ENCODE peak calls at places on chromosomes 11 and 22, in nine cellular contexts. H is psoas muscle, Y is IMR-90, S is WTC11, G is endothelial cell, Z is body of pancreas, D is fibroblast of pulmonary artery, A is neural crest cell, N is cardiac muscle cell. M is an unnamed sample.

GRCh38 chr22:49267996-49268395 is 559.7 kb downstream of the BRD1 start:
- DNase-seq in D (no peak), Z (no peak), Y (no peak), H (no peak), A (no peak), S (no peak), N (no peak), G (no peak), M (no peak)

GRCh38 chr11:78034623-78035022 is 11.5 kb upstream of the KCTD14 start:
- DNase-seq in Y (no peak), A (no peak), N (no peak), S (no peak), H (no peak), G (no peak), D (no peak), Z (no peak), M (no peak)

GRCh38 chr11:13896175-13896989 is 66.1 kb upstream of the SPON1 start:
- DNase-seq in G (no peak), Y (no peak), S (no peak), N (no peak), D (no peak), A (no peak), H (no peak), Z (no peak), M (no peak)

GRCh38 chr11:86669424-86669823 is 3.0 kb downstream of the ME3 start:
- DNase-seq in Z (no peak), H (no peak), G (no peak), Y (no peak), D (no peak), A (no peak), S (no peak), N (no peak), M (no peak)

GRCh38 chr22:42281284-42281683 is 10.8 kb upstream of the TCF20 start:
- DNase-seq in A (no peak), N (no peak), S (no peak), Y (no peak), G (no peak), H (peak; percentile 24), D (no peak), Z (no peak), M (no peak)

GRCh38 chr11:119891392-119891791 is 162.4 kb upstream of the NECTIN1 start:
- DNase-seq in Z (no peak), H (no peak), G (no peak), Y (no peak), N (no peak), D (no peak), S (no peak), A (no peak), M (no peak)

GRCh38 chr11:22711880-22712279 is 45.5 kb downstream of the GAS2 start:
- DNase-seq in S (no peak), A (no peak), H (no peak), Y (no peak), D (peak; percentile 4), Z (peak; percentile 65), N (no peak), G (no peak), M (no peak)

GRCh38 chr11:68923614-68924013 is 19.9 kb downstream of the IGHMBP2 start:
- DNase-seq in D (no peak), H (no peak), A (no peak), S (no peak), G (no peak), Y (no peak), N (peak; percentile 7), Z (no peak), M (no peak)

GRCh38 chr22:47484960-47485571 is 722.6 kb downstream of the TBC1D22A start:
- DNase-seq in H (no peak), G (no peak), N (no peak), S (no peak), A (no peak), Y (no peak), D (no peak), Z (no peak), M (no peak)

GRCh38 chr11:11635456-11635855 is 13.7 kb upstream of the GALNT18 start:
- DNase-seq in Z (no peak), H (no peak), N (no peak), D (no peak), Y (no peak), G (no peak), A (no peak), S (no peak), M (peak; percentile 18)

GRCh38 chr22:28925916-28926315 is 42.5 kb downstream of the ZNRF3 start:
- DNase-seq in D (no peak), Y (no peak), G (no peak), N (no peak), S (peak; percentile 27), A (no peak), Z (no peak), H (no peak), M (no peak)

GRCh38 chr22:22840778-22841177 is 46.8 kb upstream of the IGLL5 start:
- DNase-seq in N (no peak), D (no peak), Z (no peak), H (no peak), S (no peak), Y (no peak), A (no peak), G (no peak), M (no peak)

DNA sequence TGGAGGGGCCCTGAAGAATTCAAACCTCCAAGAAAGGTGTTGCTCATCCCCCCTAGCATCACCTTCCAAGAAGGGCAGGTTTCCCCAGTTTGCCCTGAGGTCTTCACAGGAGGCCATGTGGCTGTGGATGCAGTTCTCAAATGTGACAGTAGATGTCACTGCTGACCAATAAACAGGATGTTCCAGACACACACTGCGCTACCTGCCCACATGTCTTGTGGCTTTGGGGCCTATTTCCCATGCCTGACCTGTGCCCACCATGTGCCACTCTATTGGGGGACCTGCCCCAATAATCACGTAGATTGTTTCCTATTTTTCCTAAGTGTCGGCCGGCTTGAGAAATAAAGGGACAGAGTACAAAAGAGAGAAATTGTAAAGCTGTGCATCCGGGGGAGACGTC is 4.5 kb downstream of the GSTT2 start:
- DNase-seq in Z (peak; percentile 70), G (no peak), Y (peak; percentile 38), N (peak; percentile 63), S (peak; percentile 79), A (no peak), D (peak; percentile 39), H (peak; percentile 42), M (no peak)
- TF ChIP-seq CTCF in Z (peak; percentile 14), G (peak; percentile 28), Y (peak; percentile 77), N (peak; percentile 70), S (peak; percentile 87), A (no peak), D (peak; percentile 49), H (peak; percentile 80), M (peak; percentile 67)

GRCh38 chr11:101428918-101429317 is 154.9 kb downstream of the TRPC6 start:
- DNase-seq in N (peak; percentile 29), A (no peak), D (peak; percentile 39), Y (peak; percentile 54), S (no peak), Z (no peak), G (no peak), H (no peak), M (no peak)
- TF ChIP-seq CTCF in N (peak; percentile 39), A (peak; percentile 54), D (peak; percentile 49), Y (peak; percentile 63), S (no peak), Z (no peak), G (peak; percentile 16), H (no peak), M (peak; percentile 69)

DNA sequence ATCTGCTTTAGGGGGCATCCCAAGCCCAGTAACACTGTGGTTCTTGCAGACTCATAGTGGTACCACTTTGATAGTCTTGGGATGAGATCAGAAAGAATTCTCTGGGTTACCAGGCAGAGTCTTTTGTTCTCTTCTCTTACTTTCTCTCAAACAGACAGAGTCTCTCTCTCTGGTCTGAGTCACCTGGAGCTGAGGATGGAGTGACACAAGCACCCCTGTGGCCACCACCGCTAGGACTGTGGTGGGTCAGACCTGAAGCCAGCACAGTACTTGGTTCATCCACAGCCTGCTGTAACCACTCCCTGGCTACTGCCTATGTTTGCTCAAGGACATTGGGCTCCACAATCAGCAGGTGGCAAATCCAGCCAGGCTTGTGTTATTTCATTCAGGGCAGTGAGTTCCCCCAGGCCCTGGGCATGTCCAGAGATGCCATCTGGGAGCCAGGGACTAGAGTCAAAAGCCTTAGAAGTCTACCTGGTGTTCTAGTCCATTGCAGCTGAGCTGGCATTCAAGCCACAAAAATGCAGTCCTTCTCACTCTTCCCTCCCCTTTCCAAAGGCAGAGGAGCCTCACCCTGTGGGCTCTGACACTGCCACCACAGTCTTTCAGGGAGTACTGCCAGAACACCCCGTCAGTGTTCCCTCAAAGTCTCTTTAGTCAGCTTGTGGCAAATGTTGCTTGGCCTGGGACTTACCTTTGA is 29.9 kb downstream of the ENDOD1 start:
- DNase-seq in S (no peak), N (no peak), A (no peak), Y (no peak), H (no peak), D (no peak), Z (no peak), G (no peak), M (no peak)
- TF ChIP-seq CTCF in S (no peak), N (no peak), A (no peak), Y (no peak), H (no peak), D (no peak), Z (no peak), G (no peak), M (no peak)

GRCh38 chr11:46348566-46348981 is 1.3 kb downstream of the DGKZ start:
- DNase-seq in Y (no peak), D (no peak), Z (peak; percentile 66), N (no peak), H (no peak), S (no peak), A (no peak), G (no peak), M (no peak)

GRCh38 chr11:46348986-46349401 is 1.7 kb downstream of the DGKZ start:
- DNase-seq in D (no peak), Y (no peak), N (no peak), H (no peak), G (no peak), Z (no peak), S (no peak), A (no peak), M (no peak)

GRCh38 chr11:46345881-46346484 is 1.3 kb upstream of the DGKZ start:
- DNase-seq in H (no peak), N (no peak), S (no peak), Z (no peak), Y (no peak), D (no peak), A (no peak), G (no peak), M (no peak)

GRCh38 chr11:46346886-46347636 is at the start of gene DGKZ:
- DNase-seq in S (peak; percentile 81), A (peak; percentile 86), Y (peak; percentile 74), Z (peak; percentile 92), D (peak; percentile 81), G (peak; percentile 98), N (peak; percentile 88), H (peak; percentile 94), M (peak; percentile 93)

DNA sequence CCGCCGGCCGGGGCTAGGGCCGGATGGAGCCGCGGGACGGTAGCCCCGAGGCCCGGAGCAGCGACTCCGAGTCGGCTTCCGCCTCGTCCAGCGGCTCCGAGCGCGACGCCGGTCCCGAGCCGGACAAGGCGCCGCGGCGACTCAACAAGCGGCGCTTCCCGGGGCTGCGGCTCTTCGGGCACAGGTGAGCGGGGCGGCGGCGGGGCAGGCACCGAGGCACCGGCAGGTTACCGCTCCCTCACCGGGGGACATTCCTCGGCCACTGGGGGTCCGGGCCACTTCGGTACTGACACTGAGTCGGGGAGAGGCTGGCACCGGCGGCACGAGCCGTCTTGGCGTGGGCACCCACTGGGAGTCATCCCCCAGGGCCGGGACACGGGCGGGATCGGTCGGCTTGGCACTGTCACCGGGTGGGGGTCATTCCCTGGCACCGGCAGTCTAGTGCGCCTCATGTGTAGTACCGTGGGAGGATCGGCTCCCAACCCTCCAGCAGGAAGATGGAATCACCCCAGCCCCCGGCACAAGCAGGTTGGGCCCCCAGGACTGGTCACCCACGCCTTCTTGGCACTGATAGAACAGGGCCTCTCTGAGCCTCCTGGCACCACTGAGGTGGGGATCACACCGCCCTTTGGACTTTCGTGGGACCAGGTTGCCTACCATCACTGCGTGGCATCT is 511 bp downstream of the DGKZ start:
- DNase-seq in Y (no peak), H (peak; percentile 74), A (no peak), N (no peak), Z (peak; percentile 46), G (no peak), D (no peak), S (no peak), M (no peak)
- TF ChIP-seq CTCF in Y (no peak), H (no peak), A (no peak), N (no peak), Z (no peak), G (no peak), D (no peak), S (no peak), M (no peak)

M was measured in foreskin fibroblast.